ENCODE peak calls at places on chromosome 19, in six cellular contexts. S is non-pigmented ciliary epithelial cell; N is activated CD4-positive, alpha-beta memory T cell treated with anti-CD3 and anti-CD28 coated beads, Interleukin-2, amount 10 ng/mL, durations not matched to agents 7 days and 5 days; X is tibial artery; W is activated T-cell treated with anti-CD3 and anti-CD28 coated beads, Interleukin-2, amount 50 U/mL, for 1 hour; R is GM12865. Y is an unnamed sample.

GRCh38 chr19:18160792-18161690 is 8.1 kb downstream of the PIK3R2 start:
- DNase-seq in S (no peak), N (peak), X (peak), W (peak), R (peak), Y (peak)

GRCh38 chr19:35107541-35107939 is 8.1 kb upstream of the FXYD3 start:
- DNase-seq in S (no peak), N (no peak), X (no peak), W (no peak), R (no peak), Y (peak)

GRCh38 chr19:48543121-48543710 is 8.8 kb upstream of the SULT2B1 start:
- DNase-seq in S (no peak), N (no peak), X (no peak), W (no peak), R (no peak), Y (no peak)

GRCh38 chr19:48669903-48670668 is 2.7 kb downstream of the NTN5 start:
- DNase-seq in S (no peak), N (no peak), X (no peak), W (no peak), R (no peak), Y (no peak)

GRCh38 chr19:33125929-33126388 is 6.0 kb upstream of the WDR88 start:
- DNase-seq in S (peak), N (peak), X (no peak), W (peak), R (peak), Y (peak)

GRCh38 chr19:7888145-7888825 is at the start of gene LRRC8E:
- DNase-seq in S (no peak), N (peak), X (no peak), W (peak), R (no peak), Y (no peak)

GRCh38 chr19:674282-675151 is 1.7 kb upstream of the FSTL3 start:
- DNase-seq in S (no peak), N (no peak), X (no peak), W (no peak), R (peak), Y (no peak)

GRCh38 chr19:29292146-29292545 is 79.2 kb upstream of the UQCRFS1 start:
- DNase-seq in S (no peak), N (no peak), X (no peak), W (no peak), R (no peak), Y (no peak)

GRCh38 chr19:3386447-3387234 is 20.3 kb downstream of the NFIC start:
- DNase-seq in S (no peak), N (no peak), X (no peak), W (no peak), R (no peak), Y (peak)

GRCh38 chr19:4347521-4347920 is 4.2 kb downstream of the MPND start:
- DNase-seq in S (no peak), N (no peak), X (no peak), W (no peak), R (no peak), Y (no peak)

GRCh38 chr19:49930483-49931011 is 1.2 kb upstream of the NUP62 start:
- DNase-seq in S (no peak), N (no peak), X (no peak), W (no peak), R (no peak), Y (no peak)

GRCh38 chr19:47729799-47730520 is 15.4 kb upstream of the NOP53 start:
- DNase-seq in S (no peak), N (peak), X (peak), W (peak), R (peak), Y (peak)

GRCh38 chr19:46303702-46304397 is 7.0 kb downstream of the HIF3A start:
- DNase-seq in S (no peak), N (no peak), X (peak), W (no peak), R (peak), Y (peak)

GRCh38 chr19:10826236-10826635 is 9.8 kb downstream of the TMED1 start:
- DNase-seq in S (no peak), N (no peak), X (no peak), W (no peak), R (no peak), Y (no peak)

GRCh38 chr19:342128-342455 is 2.5 kb downstream of the MIER2 start:
- DNase-seq in S (no peak), N (no peak), X (no peak), W (no peak), R (no peak), Y (peak)

GRCh38 chr19:10812902-10813404 is 23.1 kb downstream of the TMED1 start:
- DNase-seq in S (peak), N (peak), X (peak), W (no peak), R (no peak), Y (peak)